ENCODE peak calls at places on chromosomes 13 and 19, in nine cellular contexts. One of them, this sample, is unnamed.
A peak's percentile ranks its signal among the peaks of the same experiment; 100 is the strongest.

GRCh38 chr19:44878119-44878865 is 12.8 kb upstream of the TOMM40 start:
- DNase-seq in HuH-7.5: no peak
- DNase-seq in mesendoderm: no peak
- DNase-seq in neural progenitor cell: no peak
- DNase-seq in CD8-positive, alpha-beta T cell: no peak
- DNase-seq in NCI-H2081: no peak
- DNase-seq in HFF-Myc: no peak
- DNase-seq in astrocyte of the spinal cord: no peak
- DNase-seq in SIG-M5: no peak
- DNase-seq in this sample: no peak

GRCh38 chr13:113468461-113469147 is 15.3 kb upstream of the ADPRHL1 start:
- DNase-seq in neural progenitor cell: peak; percentile 68
- DNase-seq in astrocyte of the spinal cord: no peak
- DNase-seq in HFF-Myc: no peak
- DNase-seq in SIG-M5: no peak
- DNase-seq in NCI-H2081: no peak
- DNase-seq in HuH-7.5: no peak
- DNase-seq in mesendoderm: peak; percentile 55
- DNase-seq in CD8-positive, alpha-beta T cell: no peak
- DNase-seq in this sample: no peak

GRCh38 chr19:40603071-40603718 is 2.0 kb downstream of the LTBP4 start:
- DNase-seq in SIG-M5: no peak
- DNase-seq in HFF-Myc: no peak
- DNase-seq in neural progenitor cell: peak; percentile 85
- DNase-seq in mesendoderm: peak; percentile 91
- DNase-seq in HuH-7.5: no peak
- DNase-seq in CD8-positive, alpha-beta T cell: no peak
- DNase-seq in astrocyte of the spinal cord: no peak
- DNase-seq in NCI-H2081: no peak
- DNase-seq in this sample: no peak

GRCh38 chr13:101149735-101150380 is 266.4 kb downstream of the NALCN start:
- DNase-seq in CD8-positive, alpha-beta T cell: no peak
- DNase-seq in astrocyte of the spinal cord: peak; percentile 51
- DNase-seq in HuH-7.5: no peak
- DNase-seq in mesendoderm: peak; percentile 80
- DNase-seq in neural progenitor cell: peak; percentile 62
- DNase-seq in HFF-Myc: no peak
- DNase-seq in NCI-H2081: no peak
- DNase-seq in SIG-M5: no peak
- DNase-seq in this sample: peak; percentile 72

GRCh38 chr19:2097330-2098327 is 914 bp downstream of the IZUMO4 start:
- DNase-seq in NCI-H2081: no peak
- DNase-seq in mesendoderm: no peak
- DNase-seq in neural progenitor cell: peak; percentile 23
- DNase-seq in HuH-7.5: no peak
- DNase-seq in HFF-Myc: no peak
- DNase-seq in SIG-M5: no peak
- DNase-seq in CD8-positive, alpha-beta T cell: peak; percentile 40
- DNase-seq in astrocyte of the spinal cord: no peak
- DNase-seq in this sample: no peak

GRCh38 chr13:51034906-51035305 is 76.2 kb downstream of the C13orf42 start:
- DNase-seq in SIG-M5: no peak
- DNase-seq in NCI-H2081: peak; percentile 59
- DNase-seq in mesendoderm: no peak
- DNase-seq in HuH-7.5: no peak
- DNase-seq in neural progenitor cell: no peak
- DNase-seq in HFF-Myc: no peak
- DNase-seq in astrocyte of the spinal cord: no peak
- DNase-seq in CD8-positive, alpha-beta T cell: no peak
- DNase-seq in this sample: no peak

GRCh38 chr19:40686882-40687524 is 3.4 kb downstream of the NUMBL start:
- DNase-seq in HuH-7.5: no peak
- DNase-seq in neural progenitor cell: no peak
- DNase-seq in CD8-positive, alpha-beta T cell: no peak
- DNase-seq in astrocyte of the spinal cord: no peak
- DNase-seq in SIG-M5: no peak
- DNase-seq in mesendoderm: no peak
- DNase-seq in NCI-H2081: no peak
- DNase-seq in HFF-Myc: no peak
- DNase-seq in this sample: no peak

GRCh38 chr19:15584541-15585115 is 30.4 kb upstream of the CYP4F8 start:
- DNase-seq in astrocyte of the spinal cord: peak; percentile 5
- DNase-seq in mesendoderm: peak; percentile 77
- DNase-seq in CD8-positive, alpha-beta T cell: peak; percentile 90
- DNase-seq in HFF-Myc: peak; percentile 29
- DNase-seq in neural progenitor cell: peak; percentile 61
- DNase-seq in NCI-H2081: peak; percentile 45
- DNase-seq in SIG-M5: no peak
- DNase-seq in HuH-7.5: peak; percentile 83
- DNase-seq in this sample: peak; percentile 23

GRCh38 chr19:20254151-20254550 is 87.1 kb downstream of the ZNF486 start:
- DNase-seq in HFF-Myc: no peak
- DNase-seq in HuH-7.5: no peak
- DNase-seq in CD8-positive, alpha-beta T cell: no peak
- DNase-seq in SIG-M5: no peak
- DNase-seq in NCI-H2081: no peak
- DNase-seq in neural progenitor cell: no peak
- DNase-seq in mesendoderm: no peak
- DNase-seq in astrocyte of the spinal cord: no peak
- DNase-seq in this sample: no peak

GRCh38 chr19:49216076-49216475 is 58.5 kb downstream of the TRPM4 start:
- DNase-seq in NCI-H2081: no peak
- DNase-seq in astrocyte of the spinal cord: no peak
- DNase-seq in CD8-positive, alpha-beta T cell: no peak
- DNase-seq in HuH-7.5: no peak
- DNase-seq in mesendoderm: peak; percentile 14
- DNase-seq in neural progenitor cell: no peak
- DNase-seq in HFF-Myc: no peak
- DNase-seq in SIG-M5: no peak
- DNase-seq in this sample: peak; percentile 64

GRCh38 chr13:26280295-26280694 is 26.4 kb downstream of the CDK8 start:
- DNase-seq in SIG-M5: no peak
- DNase-seq in HuH-7.5: no peak
- DNase-seq in CD8-positive, alpha-beta T cell: no peak
- DNase-seq in mesendoderm: no peak
- DNase-seq in HFF-Myc: no peak
- DNase-seq in astrocyte of the spinal cord: peak; percentile 64
- DNase-seq in NCI-H2081: no peak
- DNase-seq in neural progenitor cell: no peak
- DNase-seq in this sample: peak; percentile 72

GRCh38 chr13:79423801-79424642 is 18.0 kb upstream of the RBM26 start:
- DNase-seq in HFF-Myc: peak; percentile 24
- DNase-seq in astrocyte of the spinal cord: peak; percentile 74
- DNase-seq in CD8-positive, alpha-beta T cell: no peak
- DNase-seq in NCI-H2081: peak; percentile 29
- DNase-seq in neural progenitor cell: peak; percentile 34
- DNase-seq in SIG-M5: peak; percentile 39
- DNase-seq in mesendoderm: peak; percentile 47
- DNase-seq in HuH-7.5: no peak
- DNase-seq in this sample: peak; percentile 62

GRCh38 chr19:1408300-1409203 is 1.2 kb downstream of the DAZAP1 start:
- DNase-seq in HuH-7.5: peak; percentile 68
- DNase-seq in NCI-H2081: no peak
- DNase-seq in neural progenitor cell: peak; percentile 70
- DNase-seq in CD8-positive, alpha-beta T cell: peak; percentile 64
- DNase-seq in SIG-M5: no peak
- DNase-seq in HFF-Myc: no peak
- DNase-seq in mesendoderm: peak; percentile 67
- DNase-seq in astrocyte of the spinal cord: peak; percentile 65
- DNase-seq in this sample: peak; percentile 73

GRCh38 chr19:11624064-11624463 is 26.8 kb downstream of the ZNF627 start:
- DNase-seq in mesendoderm: no peak
- DNase-seq in CD8-positive, alpha-beta T cell: no peak
- DNase-seq in HuH-7.5: no peak
- DNase-seq in HFF-Myc: no peak
- DNase-seq in NCI-H2081: no peak
- DNase-seq in SIG-M5: no peak
- DNase-seq in astrocyte of the spinal cord: peak; percentile 45
- DNase-seq in neural progenitor cell: no peak
- DNase-seq in this sample: peak; percentile 63

GRCh38 chr13:91347996-91348905 is 764 bp downstream of the MIR17HG start:
- DNase-seq in HuH-7.5: peak; percentile 29
- DNase-seq in SIG-M5: no peak
- DNase-seq in neural progenitor cell: peak; percentile 63
- DNase-seq in CD8-positive, alpha-beta T cell: peak; percentile 72
- DNase-seq in astrocyte of the spinal cord: no peak
- DNase-seq in HFF-Myc: no peak
- DNase-seq in mesendoderm: no peak
- DNase-seq in NCI-H2081: no peak
- DNase-seq in this sample: peak; percentile 71

GRCh38 chr13:24187185-24187584 is 26.7 kb downstream of the SPATA13 start:
- DNase-seq in SIG-M5: peak; percentile 83
- DNase-seq in HFF-Myc: no peak
- DNase-seq in NCI-H2081: no peak
- DNase-seq in CD8-positive, alpha-beta T cell: no peak
- DNase-seq in HuH-7.5: no peak
- DNase-seq in mesendoderm: peak; percentile 40
- DNase-seq in neural progenitor cell: no peak
- DNase-seq in astrocyte of the spinal cord: no peak
- DNase-seq in this sample: peak; percentile 44

GRCh38 chr13:30074955-30075614 is 224.7 kb upstream of the UBL3 start:
- DNase-seq in HuH-7.5: no peak
- DNase-seq in CD8-positive, alpha-beta T cell: no peak
- DNase-seq in NCI-H2081: no peak
- DNase-seq in mesendoderm: no peak
- DNase-seq in neural progenitor cell: no peak
- DNase-seq in SIG-M5: no peak
- DNase-seq in astrocyte of the spinal cord: no peak
- DNase-seq in HFF-Myc: no peak
- DNase-seq in this sample: no peak

GRCh38 chr19:40786060-40787037 is 8.3 kb downstream of the RAB4B start:
- DNase-seq in HFF-Myc: no peak
- DNase-seq in astrocyte of the spinal cord: no peak
- DNase-seq in SIG-M5: no peak
- DNase-seq in CD8-positive, alpha-beta T cell: no peak
- DNase-seq in neural progenitor cell: no peak
- DNase-seq in NCI-H2081: no peak
- DNase-seq in HuH-7.5: no peak
- DNase-seq in mesendoderm: no peak
- DNase-seq in this sample: no peak

GRCh38 chr19:49200238-49200862 is 42.8 kb downstream of the TRPM4 start:
- DNase-seq in HFF-Myc: no peak
- DNase-seq in SIG-M5: no peak
- DNase-seq in CD8-positive, alpha-beta T cell: no peak
- DNase-seq in NCI-H2081: no peak
- DNase-seq in astrocyte of the spinal cord: no peak
- DNase-seq in HuH-7.5: no peak
- DNase-seq in mesendoderm: peak; percentile 19
- DNase-seq in neural progenitor cell: no peak
- DNase-seq in this sample: no peak

GRCh38 chr19:42473686-42474085 is 30.9 kb upstream of the CXCL17 start:
- DNase-seq in astrocyte of the spinal cord: no peak
- DNase-seq in mesendoderm: peak; percentile 81
- DNase-seq in CD8-positive, alpha-beta T cell: no peak
- DNase-seq in HFF-Myc: no peak
- DNase-seq in neural progenitor cell: peak; percentile 65
- DNase-seq in SIG-M5: no peak
- DNase-seq in NCI-H2081: no peak
- DNase-seq in HuH-7.5: no peak
- DNase-seq in this sample: no peak

GRCh38 chr19:48632692-48633147 is 4.5 kb downstream of the DBP start:
- DNase-seq in CD8-positive, alpha-beta T cell: no peak
- DNase-seq in HFF-Myc: no peak
- DNase-seq in astrocyte of the spinal cord: no peak
- DNase-seq in HuH-7.5: no peak
- DNase-seq in mesendoderm: no peak
- DNase-seq in NCI-H2081: no peak
- DNase-seq in SIG-M5: no peak
- DNase-seq in neural progenitor cell: no peak
- DNase-seq in this sample: peak; percentile 63

GRCh38 chr13:79547211-79547610 is 66.3 kb downstream of the NDFIP2 start:
- DNase-seq in HuH-7.5: no peak
- DNase-seq in NCI-H2081: no peak
- DNase-seq in astrocyte of the spinal cord: no peak
- DNase-seq in SIG-M5: no peak
- DNase-seq in HFF-Myc: no peak
- DNase-seq in mesendoderm: no peak
- DNase-seq in CD8-positive, alpha-beta T cell: no peak
- DNase-seq in neural progenitor cell: no peak
- DNase-seq in this sample: no peak

GRCh38 chr13:94641432-94641941 is 39.8 kb downstream of the GPR180 start:
- DNase-seq in mesendoderm: no peak
- DNase-seq in neural progenitor cell: no peak
- DNase-seq in SIG-M5: no peak
- DNase-seq in CD8-positive, alpha-beta T cell: no peak
- DNase-seq in HuH-7.5: no peak
- DNase-seq in HFF-Myc: peak; percentile 61
- DNase-seq in astrocyte of the spinal cord: peak; percentile 86
- DNase-seq in NCI-H2081: peak; percentile 78
- DNase-seq in this sample: peak; percentile 59

GRCh38 chr19:35935911-35936737 is at the start of gene LRFN3:
- DNase-seq in HFF-Myc: no peak
- DNase-seq in mesendoderm: peak; percentile 83
- DNase-seq in NCI-H2081: peak; percentile 67
- DNase-seq in astrocyte of the spinal cord: peak; percentile 73
- DNase-seq in CD8-positive, alpha-beta T cell: peak; percentile 48
- DNase-seq in neural progenitor cell: peak; percentile 95
- DNase-seq in SIG-M5: no peak
- DNase-seq in HuH-7.5: peak; percentile 95
- DNase-seq in this sample: peak; percentile 68

GRCh38 chr19:11227201-11227886 is 12.1 kb upstream of the ANGPTL8 start:
- DNase-seq in neural progenitor cell: peak; percentile 28
- DNase-seq in NCI-H2081: no peak
- DNase-seq in HuH-7.5: no peak
- DNase-seq in astrocyte of the spinal cord: no peak
- DNase-seq in SIG-M5: no peak
- DNase-seq in CD8-positive, alpha-beta T cell: no peak
- DNase-seq in HFF-Myc: no peak
- DNase-seq in mesendoderm: peak; percentile 88
- DNase-seq in this sample: no peak

GRCh38 chr13:91546865-91547264 is 148.4 kb downstream of the GPC5 start:
- DNase-seq in neural progenitor cell: no peak
- DNase-seq in astrocyte of the spinal cord: no peak
- DNase-seq in HuH-7.5: no peak
- DNase-seq in SIG-M5: peak; percentile 98
- DNase-seq in mesendoderm: no peak
- DNase-seq in NCI-H2081: no peak
- DNase-seq in CD8-positive, alpha-beta T cell: no peak
- DNase-seq in HFF-Myc: no peak
- DNase-seq in this sample: no peak

GRCh38 chr19:10712754-10713153 is 5.1 kb upstream of the DNM2 start:
- DNase-seq in SIG-M5: no peak
- DNase-seq in mesendoderm: no peak
- DNase-seq in CD8-positive, alpha-beta T cell: no peak
- DNase-seq in astrocyte of the spinal cord: no peak
- DNase-seq in neural progenitor cell: no peak
- DNase-seq in HuH-7.5: no peak
- DNase-seq in NCI-H2081: no peak
- DNase-seq in HFF-Myc: no peak
- DNase-seq in this sample: no peak

GRCh38 chr19:10290439-10290875 is 705 bp downstream of the ICAM5 start:
- DNase-seq in HFF-Myc: no peak
- DNase-seq in CD8-positive, alpha-beta T cell: no peak
- DNase-seq in NCI-H2081: no peak
- DNase-seq in astrocyte of the spinal cord: no peak
- DNase-seq in SIG-M5: no peak
- DNase-seq in neural progenitor cell: peak; percentile 40
- DNase-seq in mesendoderm: peak; percentile 21
- DNase-seq in HuH-7.5: peak; percentile 40
- DNase-seq in this sample: no peak

GRCh38 chr13:99655351-99656091 is 154.2 kb downstream of the TM9SF2 start:
- DNase-seq in HuH-7.5: no peak
- DNase-seq in SIG-M5: no peak
- DNase-seq in neural progenitor cell: peak; percentile 45
- DNase-seq in mesendoderm: peak; percentile 55
- DNase-seq in HFF-Myc: no peak
- DNase-seq in NCI-H2081: no peak
- DNase-seq in astrocyte of the spinal cord: peak; percentile 58
- DNase-seq in CD8-positive, alpha-beta T cell: no peak
- DNase-seq in this sample: peak; percentile 5

GRCh38 chr19:34172661-34173144 is 399 bp downstream of the LSM14A start:
- DNase-seq in mesendoderm: no peak
- DNase-seq in CD8-positive, alpha-beta T cell: no peak
- DNase-seq in SIG-M5: no peak
- DNase-seq in HFF-Myc: no peak
- DNase-seq in HuH-7.5: peak; percentile 18
- DNase-seq in NCI-H2081: peak; percentile 8
- DNase-seq in astrocyte of the spinal cord: peak; percentile 41
- DNase-seq in neural progenitor cell: peak; percentile 90
- DNase-seq in this sample: peak; percentile 4

This sample was measured in foreskin fibroblast.